ENCODE peak calls at places on chromosomes 13 and 19, in nine cellular contexts. L, U, O, I, E, B, K, W and H are unnamed samples.
A peak's percentile ranks its signal among the peaks of the same experiment; 100 is the strongest.

GRCh38 chr13:29939158-29939557 is 88.7 kb upstream of the UBL3 start:
- DNase-seq in L (no peak), W (no peak), B (no peak), I (no peak), U (no peak), K (no peak), E (no peak), O (no peak), H (no peak)

GRCh38 chr19:18278521-18279265 is 2.7 kb downstream of the JUND start:
- DNase-seq in B (no peak), U (peak; percentile 15), L (no peak), W (peak; percentile 69), K (no peak), I (peak; percentile 13), O (no peak), E (no peak), H (no peak)

GRCh38 chr13:89497658-89498057 is 1826.5 kb downstream of the SLITRK5 start:
- DNase-seq in U (no peak), I (peak; percentile 11), L (no peak), K (no peak), O (no peak), E (no peak), W (no peak), B (no peak), H (no peak)

GRCh38 chr13:110349239-110349638 is 42.2 kb downstream of the COL4A2 start:
- DNase-seq in L (no peak), W (no peak), U (no peak), K (no peak), B (no peak), I (no peak), O (no peak), E (no peak), H (no peak)

GRCh38 chr13:52665325-52665724 is 12.7 kb downstream of the SUGT1 start:
- DNase-seq in O (no peak), I (peak; percentile 14), K (no peak), E (no peak), L (no peak), U (no peak), B (peak; percentile 39), W (peak; percentile 51), H (no peak)

GRCh38 chr19:51660975-51661600 is 14.5 kb upstream of the SIGLEC14 start:
- DNase-seq in B (peak; percentile 95), U (peak; percentile 82), W (peak; percentile 57), L (peak; percentile 56), K (no peak), O (peak; percentile 78), E (no peak), I (peak; percentile 54), H (no peak)

GRCh38 chr13:98372886-98373285 is 195.8 kb upstream of the RNF113B start:
- DNase-seq in I (peak; percentile 65), U (no peak), K (no peak), B (no peak), W (no peak), E (no peak), L (no peak), O (no peak), H (no peak)

GRCh38 chr13:41613984-41614581 is 156.7 kb downstream of the RGCC start:
- DNase-seq in O (peak; percentile 62), B (peak; percentile 35), U (no peak), W (no peak), L (peak; percentile 92), K (no peak), E (no peak), I (peak; percentile 95), H (no peak)

GRCh38 chr19:871446-872265 is 12.2 kb downstream of the CFD start:
- DNase-seq in I (peak; percentile 41), L (no peak), E (no peak), K (no peak), B (no peak), W (no peak), U (no peak), O (no peak), H (no peak)

GRCh38 chr19:31383553-31383952 is 34.3 kb upstream of the TSHZ3 start:
- DNase-seq in E (no peak), W (no peak), L (no peak), U (no peak), K (no peak), O (no peak), B (no peak), I (no peak), H (no peak)

GRCh38 chr13:37360556-37360955 is 238.0 kb downstream of the POSTN start:
- DNase-seq in W (no peak), L (no peak), I (peak; percentile 48), K (no peak), E (no peak), B (no peak), U (no peak), O (no peak), H (no peak)

GRCh38 chr13:38965281-38965680 is 25.4 kb downstream of the STOML3 start:
- DNase-seq in L (no peak), K (no peak), O (no peak), I (no peak), U (no peak), W (no peak), E (no peak), B (no peak), H (no peak)

GRCh38 chr13:52809310-52809769 is 39.1 kb downstream of the PCDH8 start:
- DNase-seq in L (peak; percentile 30), B (peak; percentile 85), W (peak; percentile 76), O (peak; percentile 25), E (peak; percentile 40), I (peak; percentile 40), K (no peak), U (peak; percentile 85), H (no peak)

GRCh38 chr19:58009666-58010301 is 7.2 kb upstream of the ZNF606 start:
- DNase-seq in O (peak; percentile 91), I (peak; percentile 81), U (peak; percentile 87), W (peak; percentile 45), L (peak; percentile 48), E (no peak), K (no peak), B (peak; percentile 69), H (no peak)

GRCh38 chr13:31234729-31235128 is 35.0 kb downstream of the B3GLCT start:
- DNase-seq in K (no peak), B (peak; percentile 14), I (no peak), L (no peak), U (no peak), E (no peak), O (no peak), W (peak; percentile 21), H (no peak)

GRCh38 chr19:16106121-16106520 is 5.6 kb upstream of the RAB8A start:
- DNase-seq in B (no peak), I (peak; percentile 59), O (no peak), K (no peak), E (no peak), L (no peak), U (no peak), W (no peak), H (no peak)

GRCh38 chr13:30932481-30933333 is at the start of gene TEX26:
- DNase-seq in I (peak; percentile 44), E (no peak), K (no peak), B (no peak), W (no peak), U (no peak), O (peak; percentile 57), L (no peak), H (no peak)

GRCh38 chr19:10713317-10713716 is 4.6 kb upstream of the DNM2 start:
- DNase-seq in L (no peak), K (no peak), E (peak; percentile 7), B (no peak), W (no peak), U (no peak), I (no peak), O (no peak), H (no peak)